ENCODE peak calls at places on chromosome 2, in five cellular contexts. One of them, this sample, is unnamed. For H3K4me1, the result is how much of the 10 kb centered on the place peaks cover.

GRCh38 chr2:29115797-29116781 is 874 bp downstream of the CLIP4 start:
- DNase-seq in heart left ventricle: peak
- DNase-seq in right atrium auricular region: peak
- DNase-seq in ovary: peak
- DNase-seq in mesendoderm: peak
- DNase-seq in this sample: peak

GRCh38 chr2:80489718-80490117 is 185.2 kb upstream of the LRRTM1 start:
- DNase-seq in heart left ventricle: no peak
- DNase-seq in right atrium auricular region: no peak
- DNase-seq in ovary: no peak
- DNase-seq in mesendoderm: no peak
- DNase-seq in this sample: no peak

GRCh38 chr2:47225061-47225783 is 70.1 kb upstream of the STPG4 start:
- DNase-seq in heart left ventricle: peak
- DNase-seq in right atrium auricular region: peak
- DNase-seq in ovary: peak
- DNase-seq in mesendoderm: peak
- DNase-seq in this sample: peak

GRCh38 chr2:225073198-225073597 is 30.9 kb upstream of the DOCK10 start:
- DNase-seq in heart left ventricle: no peak
- DNase-seq in right atrium auricular region: no peak
- DNase-seq in ovary: no peak
- DNase-seq in mesendoderm: peak
- DNase-seq in this sample: no peak

GRCh38 chr2:30931841-30932407 is 124.7 kb upstream of the CAPN13 start:
- DNase-seq in heart left ventricle: no peak
- DNase-seq in right atrium auricular region: no peak
- DNase-seq in ovary: no peak
- DNase-seq in mesendoderm: no peak
- DNase-seq in this sample: no peak

GRCh38 chr2:206442516-206442853 is 847 bp upstream of the ADAM23 start:
- DNase-seq in heart left ventricle: no peak
- DNase-seq in right atrium auricular region: no peak
- DNase-seq in ovary: no peak
- DNase-seq in mesendoderm: no peak
- DNase-seq in this sample: peak

GRCh38 chr2:132670961-132671781 is 1.2 kb upstream of the LYPD1 start:
- DNase-seq in heart left ventricle: no peak
- DNase-seq in right atrium auricular region: no peak
- DNase-seq in ovary: no peak
- DNase-seq in mesendoderm: peak
- DNase-seq in this sample: no peak

GRCh38 chr2:15939854-15940660 is at the start of gene MYCN:
- DNase-seq in heart left ventricle: no peak
- DNase-seq in right atrium auricular region: peak
- DNase-seq in ovary: peak
- DNase-seq in mesendoderm: peak
- DNase-seq in this sample: peak

GRCh38 chr2:104658840-104659591 is 194.9 kb upstream of the POU3F3 start:
- DNase-seq in heart left ventricle: peak
- DNase-seq in right atrium auricular region: no peak
- DNase-seq in ovary: no peak
- DNase-seq in mesendoderm: peak
- DNase-seq in this sample: no peak

GRCh38 chr2:229802785-229803184 is 88.4 kb upstream of the DNER start:
- DNase-seq in heart left ventricle: no peak
- DNase-seq in right atrium auricular region: no peak
- DNase-seq in ovary: no peak
- DNase-seq in mesendoderm: no peak
- DNase-seq in this sample: no peak

GRCh38 chr2:168336786-168337388 is 89.5 kb upstream of the STK39 start:
- DNase-seq in heart left ventricle: no peak
- DNase-seq in right atrium auricular region: no peak
- DNase-seq in ovary: peak
- DNase-seq in mesendoderm: peak
- DNase-seq in this sample: no peak

GRCh38 chr2:178084273-178084672 is 11.7 kb upstream of the PDE11A start:
- DNase-seq in heart left ventricle: no peak
- DNase-seq in right atrium auricular region: no peak
- DNase-seq in ovary: no peak
- DNase-seq in mesendoderm: no peak
- DNase-seq in this sample: no peak

GRCh38 chr2:69493268-69493667 is 56.0 kb upstream of the NFU1 start:
- DNase-seq in heart left ventricle: no peak
- DNase-seq in right atrium auricular region: no peak
- DNase-seq in ovary: no peak
- DNase-seq in mesendoderm: peak
- DNase-seq in this sample: no peak

GRCh38 chr2:217775920-217776503 is 226.8 kb downstream of the TNS1 start:
- DNase-seq in heart left ventricle: no peak
- DNase-seq in right atrium auricular region: no peak
- DNase-seq in ovary: no peak
- DNase-seq in mesendoderm: peak
- DNase-seq in this sample: no peak

GRCh38 chr2:224638338-224638823 is 53.2 kb upstream of the CUL3 start:
- DNase-seq in heart left ventricle: no peak
- DNase-seq in right atrium auricular region: no peak
- DNase-seq in ovary: no peak
- DNase-seq in mesendoderm: no peak
- DNase-seq in this sample: peak

GRCh38 chr2:239694487-239694886 is 293.7 kb upstream of the HDAC4 start:
- DNase-seq in heart left ventricle: no peak
- DNase-seq in right atrium auricular region: peak
- DNase-seq in ovary: no peak
- DNase-seq in mesendoderm: no peak
- DNase-seq in this sample: no peak

GRCh38 chr2:47072018-47072691 is 83.0 kb downstream of the STPG4 start:
- DNase-seq in heart left ventricle: peak
- DNase-seq in right atrium auricular region: peak
- DNase-seq in ovary: peak
- DNase-seq in mesendoderm: no peak
- DNase-seq in this sample: peak

GRCh38 chr2:178478102-178478441 is 328 bp downstream of the FKBP7 start:
- DNase-seq in heart left ventricle: no peak
- DNase-seq in right atrium auricular region: no peak
- DNase-seq in ovary: no peak
- DNase-seq in mesendoderm: no peak
- DNase-seq in this sample: peak

GRCh38 chr2:200081221-200081620 is 125.8 kb downstream of the MAIP1 start:
- DNase-seq in heart left ventricle: no peak
- DNase-seq in right atrium auricular region: no peak
- DNase-seq in ovary: no peak
- DNase-seq in mesendoderm: peak
- DNase-seq in this sample: no peak

GRCh38 chr2:118050386-118050785 is 36.5 kb upstream of the CCDC93 start:
- DNase-seq in heart left ventricle: no peak
- DNase-seq in right atrium auricular region: no peak
- DNase-seq in ovary: no peak
- DNase-seq in mesendoderm: no peak
- DNase-seq in this sample: no peak

GRCh38 chr2:40403233-40403841 is 48.6 kb downstream of the SLC8A1 start:
- DNase-seq in heart left ventricle: no peak
- DNase-seq in right atrium auricular region: no peak
- DNase-seq in ovary: no peak
- DNase-seq in mesendoderm: no peak
- DNase-seq in this sample: no peak

GRCh38 chr2:236507393-236508085 is 62.1 kb upstream of the ACKR3 start:
- DNase-seq in heart left ventricle: peak
- DNase-seq in right atrium auricular region: no peak
- DNase-seq in ovary: peak
- DNase-seq in mesendoderm: peak
- DNase-seq in this sample: peak

GRCh38 chr2:75605770-75606535 is 40.6 kb upstream of the MRPL19 start:
- DNase-seq in heart left ventricle: no peak
- DNase-seq in right atrium auricular region: no peak
- DNase-seq in ovary: no peak
- DNase-seq in mesendoderm: peak
- DNase-seq in this sample: no peak

GRCh38 chr2:219277703-219278654 is 1.2 kb upstream of the DNAJB2 start:
- DNase-seq in heart left ventricle: peak
- DNase-seq in right atrium auricular region: peak
- DNase-seq in ovary: peak
- DNase-seq in mesendoderm: peak
- DNase-seq in this sample: peak

GRCh38 chr2:217903142-217903858 is 99.5 kb downstream of the TNS1 start:
- DNase-seq in heart left ventricle: no peak
- DNase-seq in right atrium auricular region: no peak
- DNase-seq in ovary: no peak
- DNase-seq in mesendoderm: no peak
- DNase-seq in this sample: no peak

GRCh38 chr2:112153179-112153490 is 14.9 kb downstream of the FBLN7 start:
- DNase-seq in heart left ventricle: no peak
- DNase-seq in right atrium auricular region: peak
- DNase-seq in ovary: no peak
- DNase-seq in mesendoderm: no peak
- DNase-seq in this sample: no peak

GRCh38 chr2:1769703-1770422 is 25.5 kb upstream of the PXDN start:
- DNase-seq in heart left ventricle: peak
- DNase-seq in right atrium auricular region: no peak
- DNase-seq in ovary: peak
- DNase-seq in mesendoderm: peak
- DNase-seq in this sample: no peak

GRCh38 chr2:75598572-75599155 is 37.9 kb upstream of the EVA1A start:
- DNase-seq in heart left ventricle: no peak
- DNase-seq in right atrium auricular region: no peak
- DNase-seq in ovary: no peak
- DNase-seq in mesendoderm: no peak
- DNase-seq in this sample: no peak

GRCh38 chr2:240925191-240925575 is 19.0 kb downstream of the CROCC2 start:
- DNase-seq in heart left ventricle: peak
- DNase-seq in right atrium auricular region: peak
- DNase-seq in ovary: peak
- DNase-seq in mesendoderm: no peak
- DNase-seq in this sample: peak

GRCh38 chr2:101738649-101739048 is 41.1 kb downstream of the MAP4K4 start:
- DNase-seq in heart left ventricle: no peak
- DNase-seq in right atrium auricular region: no peak
- DNase-seq in ovary: no peak
- DNase-seq in mesendoderm: no peak
- DNase-seq in this sample: no peak
- H3K27ac ChIP-seq in heart left ventricle: peak
- H3K27ac ChIP-seq in right atrium auricular region: peak
- H3K27ac ChIP-seq in ovary: no peak
- H3K27ac ChIP-seq in mesendoderm: no peak
- H3K27ac ChIP-seq in this sample: no peak

GRCh38 chr2:176001281-176001902 is 675 bp downstream of the LNPK start:
- DNase-seq in heart left ventricle: peak
- DNase-seq in right atrium auricular region: peak
- DNase-seq in ovary: no peak
- DNase-seq in mesendoderm: peak
- DNase-seq in this sample: peak
- H3K4me1 ChIP-seq in heart left ventricle: under half
- H3K4me1 ChIP-seq in right atrium auricular region: under half
- H3K4me1 ChIP-seq in ovary: under half
- H3K4me1 ChIP-seq in mesendoderm: under half
- H3K4me1 ChIP-seq in this sample: under half

GRCh38 chr2:238505119-238505891 is 78.6 kb downstream of the ASB1 start:
- DNase-seq in heart left ventricle: no peak
- DNase-seq in right atrium auricular region: no peak
- DNase-seq in ovary: no peak
- DNase-seq in mesendoderm: no peak
- DNase-seq in this sample: no peak
- H3K27ac ChIP-seq in heart left ventricle: no peak
- H3K27ac ChIP-seq in right atrium auricular region: no peak
- H3K27ac ChIP-seq in ovary: no peak
- H3K27ac ChIP-seq in mesendoderm: no peak
- H3K27ac ChIP-seq in this sample: no peak

GRCh38 chr2:169738566-169739229 is 5.1 kb downstream of the KLHL23 start:
- DNase-seq in heart left ventricle: no peak
- DNase-seq in right atrium auricular region: no peak
- DNase-seq in ovary: no peak
- DNase-seq in mesendoderm: no peak
- DNase-seq in this sample: no peak

GRCh38 chr2:169734172-169734847 is 678 bp downstream of the KLHL23 start:
- DNase-seq in heart left ventricle: peak
- DNase-seq in right atrium auricular region: no peak
- DNase-seq in ovary: peak
- DNase-seq in mesendoderm: peak
- DNase-seq in this sample: no peak

GRCh38 chr2:169732583-169733358 is 861 bp upstream of the KLHL23 start:
- DNase-seq in heart left ventricle: no peak
- DNase-seq in right atrium auricular region: no peak
- DNase-seq in ovary: no peak
- DNase-seq in mesendoderm: no peak
- DNase-seq in this sample: no peak

GRCh38 chr2:169736902-169737301 is 3.3 kb downstream of the KLHL23 start:
- DNase-seq in heart left ventricle: no peak
- DNase-seq in right atrium auricular region: no peak
- DNase-seq in ovary: no peak
- DNase-seq in mesendoderm: no peak
- DNase-seq in this sample: no peak

DNA sequence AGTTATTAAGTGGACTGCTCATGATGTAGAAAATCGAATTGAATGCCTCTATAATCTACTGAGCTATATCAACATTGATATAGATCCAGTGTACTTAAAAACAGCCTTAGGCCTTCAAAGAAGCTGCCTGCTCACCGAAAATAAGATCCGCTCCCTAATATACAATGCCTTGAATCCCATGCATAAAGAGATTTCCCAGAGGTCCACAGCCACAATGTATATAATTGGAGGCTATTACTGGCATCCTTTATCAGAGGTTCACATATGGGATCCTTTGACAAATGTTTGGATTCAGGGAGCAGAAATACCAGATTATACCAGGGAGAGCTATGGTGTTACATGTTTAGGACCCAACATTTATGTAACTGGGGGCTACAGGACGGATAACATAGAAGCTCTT is 2.0 kb downstream of the KLHL23 start:
- DNase-seq in heart left ventricle: no peak
- DNase-seq in right atrium auricular region: no peak
- DNase-seq in ovary: no peak
- DNase-seq in mesendoderm: no peak
- DNase-seq in this sample: no peak
- H3K4me1 ChIP-seq in heart left ventricle: under half
- H3K4me1 ChIP-seq in right atrium auricular region: under half
- H3K4me1 ChIP-seq in ovary: under half
- H3K4me1 ChIP-seq in mesendoderm: under half
- H3K4me1 ChIP-seq in this sample: under half

GRCh38 chr2:190250421-190250820 is 69.2 kb downstream of the HIBCH start:
- DNase-seq in heart left ventricle: no peak
- DNase-seq in right atrium auricular region: no peak
- DNase-seq in ovary: no peak
- DNase-seq in mesendoderm: no peak
- DNase-seq in this sample: no peak
- H3K27ac ChIP-seq in heart left ventricle: no peak
- H3K27ac ChIP-seq in right atrium auricular region: no peak
- H3K27ac ChIP-seq in ovary: no peak
- H3K27ac ChIP-seq in mesendoderm: no peak
- H3K27ac ChIP-seq in this sample: no peak

This sample was measured in adrenal gland.